ENCODE peak calls at places on chromosomes 4 and X, in ten cellular contexts. L is GM13976; Q is activated CD8-positive, alpha-beta T cell treated with anti-CD3 and anti-CD28 coated beads, Interleukin-2, amount 10 ng/mL, durations not matched to agents 7 days and 5 days; V is progenitor cell of endocrine pancreas; Z is activated effector memory CD4-positive, alpha-beta T cell treated with anti-CD3 and anti-CD28 coated beads, Interleukin-2, amount 50 U/mL, for 16 hours; I is iPS-NIHi11; H is skeletal muscle cell; P is germinal center; W is T-helper 1 cell; U is stimulated activated CD8-positive, alpha-beta memory T cell treated with anti-CD3 and anti-CD28 coated beads, Interleukin-15, amount 100 ng/mL, for 24 hours. T is an unnamed sample.

GRCh38 chr4:88628746-88629145 is 36.5 kb downstream of the HERC3 start:
- DNase-seq in Q (no peak), U (no peak), Z (no peak), P (no peak), V (no peak), L (no peak), H (no peak), W (no peak), I (no peak), T (no peak)

GRCh38 chr4:139825523-139826014 is 159.9 kb downstream of the MGST2 start:
- DNase-seq in P (no peak), U (no peak), L (no peak), I (no peak), Q (no peak), H (no peak), W (no peak), V (no peak), Z (no peak), T (no peak)

GRCh38 chr4:42627887-42628646 is 28.8 kb downstream of the ATP8A1 start:
- DNase-seq in Q (peak; percentile 48), V (no peak), L (peak; percentile 35), Z (no peak), U (no peak), I (no peak), P (peak; percentile 71), W (peak; percentile 48), H (no peak), T (no peak)

GRCh38 chr4:68378226-68378625 is 28.3 kb upstream of the YTHDC1 start:
- DNase-seq in L (no peak), P (no peak), Q (no peak), I (no peak), Z (no peak), V (no peak), W (no peak), H (no peak), U (no peak), T (no peak)

GRCh38 chrX:26574208-26574607 is 358.2 kb downstream of the MAGEB5 start:
- DNase-seq in Q (no peak), I (no peak), H (no peak), V (no peak), U (no peak), L (no peak), P (no peak), Z (no peak), W (no peak), T (no peak)

GRCh38 chr4:42474406-42474805 is 77.1 kb downstream of the SHISA3 start:
- DNase-seq in Q (no peak), Z (no peak), L (no peak), I (no peak), H (no peak), P (no peak), W (no peak), V (no peak), U (no peak), T (no peak)

GRCh38 chr4:89226665-89227572 is 80.7 kb downstream of the GPRIN3 start:
- DNase-seq in W (peak; percentile 74), L (peak; percentile 37), U (peak; percentile 31), V (peak; percentile 63), H (peak; percentile 43), I (peak; percentile 86), Z (peak; percentile 87), P (peak; percentile 58), Q (peak; percentile 87), T (peak; percentile 84)

GRCh38 chr4:40227284-40227683 is 30.5 kb downstream of the RHOH start:
- DNase-seq in P (no peak), H (peak; percentile 26), V (no peak), W (peak; percentile 79), Q (peak; percentile 75), U (no peak), I (no peak), Z (peak; percentile 85), L (peak; percentile 48), T (peak; percentile 76)

GRCh38 chrX:30957753-30958152 is 68.7 kb upstream of the TAB3 start:
- DNase-seq in L (no peak), I (no peak), U (no peak), V (no peak), Z (no peak), H (peak; percentile 11), Q (no peak), P (no peak), W (no peak), T (no peak)

GRCh38 chrX:54819201-54819600 is 11.7 kb downstream of the MAGED2 start:
- DNase-seq in I (no peak), L (no peak), Z (no peak), V (no peak), Q (no peak), P (no peak), H (no peak), U (no peak), W (no peak), T (no peak)

GRCh38 chrX:44675364-44676024 is 132.8 kb upstream of the FUNDC1 start:
- DNase-seq in H (peak; percentile 91), U (no peak), I (no peak), L (no peak), W (no peak), Q (no peak), Z (no peak), V (no peak), P (no peak), T (no peak)

GRCh38 chrX:74557378-74557777 is 57.0 kb downstream of the RLIM start:
- DNase-seq in L (no peak), Q (no peak), I (no peak), U (no peak), H (no peak), P (no peak), Z (no peak), V (no peak), W (no peak), T (no peak)

GRCh38 chr4:184306949-184307348 is 89.3 kb upstream of the ENPP6 start:
- DNase-seq in Z (no peak), H (peak; percentile 15), W (peak; percentile 53), I (no peak), P (no peak), L (no peak), V (no peak), U (no peak), Q (peak; percentile 23), T (no peak)

GRCh38 chr4:92445127-92445526 is 141.4 kb downstream of the GRID2 start:
- DNase-seq in H (no peak), Z (no peak), Q (no peak), I (no peak), U (no peak), L (no peak), P (no peak), V (no peak), W (no peak), T (no peak)

GRCh38 chrX:39125834-39126233 is 324.6 kb downstream of the MID1IP1 start:
- DNase-seq in V (no peak), Z (no peak), P (no peak), Q (no peak), I (no peak), L (no peak), H (no peak), U (no peak), W (no peak), T (no peak)

GRCh38 chrX:39418936-39419659 is 617.8 kb downstream of the MID1IP1 start:
- DNase-seq in H (no peak), P (no peak), I (no peak), Z (no peak), L (no peak), W (no peak), V (no peak), U (no peak), Q (no peak), T (no peak)

GRCh38 chr4:182022899-182023298 is 220.3 kb upstream of the TENM3 start:
- DNase-seq in V (no peak), I (no peak), L (no peak), Q (no peak), W (no peak), P (no peak), H (peak; percentile 1), Z (no peak), U (no peak), T (no peak)

GRCh38 chr4:166301266-166301665 is 428.2 kb downstream of the TLL1 start:
- DNase-seq in L (no peak), H (no peak), I (no peak), W (no peak), V (no peak), U (no peak), P (no peak), Q (no peak), Z (no peak), T (no peak)

GRCh38 chrX:356385-357034 is 30.2 kb downstream of the PPP2R3B start:
- DNase-seq in Q (no peak), W (no peak), V (no peak), L (no peak), H (peak; percentile 50), P (no peak), I (no peak), U (no peak), Z (no peak), T (no peak)

GRCh38 chr4:150149381-150149780 is 71.1 kb downstream of the DCLK2 start:
- DNase-seq in H (peak; percentile 53), I (no peak), W (no peak), V (no peak), U (no peak), L (no peak), Z (no peak), Q (no peak), P (no peak), T (no peak)

GRCh38 chr4:6910340-6910959 is 824 bp downstream of the TBC1D14 start:
- DNase-seq in Z (no peak), U (no peak), Q (no peak), W (no peak), L (no peak), I (no peak), P (no peak), V (no peak), H (no peak), T (no peak)

GRCh38 chr4:145539677-145540076 is 58.0 kb downstream of the SMAD1 start:
- DNase-seq in V (no peak), W (no peak), U (no peak), Q (no peak), H (no peak), Z (no peak), L (no peak), P (no peak), I (no peak), T (no peak)

GRCh38 chr4:176896211-176896610 is 103.5 kb upstream of the VEGFC start:
- DNase-seq in I (no peak), V (no peak), H (no peak), Z (no peak), P (no peak), W (no peak), L (no peak), U (no peak), Q (no peak), T (no peak)

GRCh38 chr4:149605601-149606378 is 209.9 kb downstream of the IQCM start:
- DNase-seq in H (peak; percentile 15), Q (no peak), V (no peak), P (no peak), U (no peak), L (no peak), Z (no peak), I (no peak), W (no peak), T (no peak)

GRCh38 chr4:121728066-121728465 is 31.3 kb upstream of the ANXA5 start:
- DNase-seq in P (no peak), Q (no peak), I (no peak), L (no peak), Z (no peak), V (no peak), U (no peak), H (peak; percentile 93), W (no peak), T (no peak)

GRCh38 chr4:74158561-74159396 is 861 bp downstream of the MTHFD2L start:
- DNase-seq in I (no peak), Q (no peak), P (no peak), L (no peak), H (peak; percentile 23), W (no peak), Z (no peak), U (no peak), V (no peak), T (no peak)

GRCh38 chrX:133892337-133892736 is 93.1 kb downstream of the GPC3 start:
- DNase-seq in H (no peak), U (no peak), Q (no peak), I (no peak), Z (no peak), P (no peak), W (no peak), L (no peak), V (no peak), T (no peak)

GRCh38 chr4:89657931-89658700 is 178.8 kb downstream of the SNCA start:
- DNase-seq in U (no peak), V (no peak), W (peak; percentile 5), L (no peak), P (no peak), H (peak; percentile 11), I (peak; percentile 9), Z (no peak), Q (no peak), T (peak; percentile 73)